ENCODE peak calls at places on chromosomes 13 and 19, in six cellular contexts. One of them, this sample, is unnamed.

GRCh38 chr19:55266840-55267239 is 8.0 kb upstream of the PPP6R1 start:
- DNase-seq in stromal cell of bone marrow: no peak
- DNase-seq in hepatic stellate cell: no peak
- DNase-seq in SK-MEL-5: no peak
- DNase-seq in aorta: no peak
- DNase-seq in HS-5: no peak
- DNase-seq in this sample: no peak

GRCh38 chr19:32164384-32164992 is 180.9 kb upstream of the ZNF507 start:
- DNase-seq in stromal cell of bone marrow: no peak
- DNase-seq in hepatic stellate cell: no peak
- DNase-seq in SK-MEL-5: no peak
- DNase-seq in aorta: no peak
- DNase-seq in HS-5: no peak
- DNase-seq in this sample: no peak

GRCh38 chr19:55653651-55654322 is 1.0 kb upstream of the U2AF2 start:
- DNase-seq in stromal cell of bone marrow: peak; percentile 95
- DNase-seq in hepatic stellate cell: peak; percentile 99
- DNase-seq in SK-MEL-5: peak; percentile 97
- DNase-seq in aorta: peak; percentile 99
- DNase-seq in HS-5: peak; percentile 96
- DNase-seq in this sample: peak; percentile 96

GRCh38 chr19:48390188-48391099 is 907 bp downstream of the KDELR1 start:
- DNase-seq in stromal cell of bone marrow: peak; percentile 45
- DNase-seq in hepatic stellate cell: peak; percentile 78
- DNase-seq in SK-MEL-5: peak; percentile 57
- DNase-seq in aorta: peak; percentile 78
- DNase-seq in HS-5: no peak
- DNase-seq in this sample: no peak

GRCh38 chr19:55619264-55619663 is 5.1 kb downstream of the ZNF784 start:
- DNase-seq in stromal cell of bone marrow: no peak
- DNase-seq in hepatic stellate cell: no peak
- DNase-seq in SK-MEL-5: no peak
- DNase-seq in aorta: no peak
- DNase-seq in HS-5: no peak
- DNase-seq in this sample: no peak

GRCh38 chr19:794989-795658 is 2.1 kb upstream of the PTBP1 start:
- DNase-seq in stromal cell of bone marrow: no peak
- DNase-seq in hepatic stellate cell: no peak
- DNase-seq in SK-MEL-5: no peak
- DNase-seq in aorta: peak; percentile 69
- DNase-seq in HS-5: no peak
- DNase-seq in this sample: no peak

GRCh38 chr19:39641773-39642172 is 13.9 kb upstream of the LGALS16 start:
- DNase-seq in stromal cell of bone marrow: no peak
- DNase-seq in hepatic stellate cell: no peak
- DNase-seq in SK-MEL-5: no peak
- DNase-seq in aorta: no peak
- DNase-seq in HS-5: no peak
- DNase-seq in this sample: no peak

GRCh38 chr13:99113351-99113750 is 87.3 kb upstream of the UBAC2 start:
- DNase-seq in stromal cell of bone marrow: no peak
- DNase-seq in hepatic stellate cell: no peak
- DNase-seq in SK-MEL-5: no peak
- DNase-seq in aorta: no peak
- DNase-seq in HS-5: no peak
- DNase-seq in this sample: no peak

GRCh38 chr19:18776736-18777135 is 14.4 kb downstream of the COMP start:
- DNase-seq in stromal cell of bone marrow: no peak
- DNase-seq in hepatic stellate cell: peak; percentile 79
- DNase-seq in SK-MEL-5: no peak
- DNase-seq in aorta: no peak
- DNase-seq in HS-5: peak; percentile 5
- DNase-seq in this sample: peak; percentile 44

GRCh38 chr13:94249512-94249911 is 230.0 kb downstream of the DCT start:
- DNase-seq in stromal cell of bone marrow: peak; percentile 63
- DNase-seq in hepatic stellate cell: peak; percentile 26
- DNase-seq in SK-MEL-5: no peak
- DNase-seq in aorta: no peak
- DNase-seq in HS-5: no peak
- DNase-seq in this sample: peak; percentile 21

GRCh38 chr19:4108767-4109625 is 14.9 kb downstream of the MAP2K2 start:
- DNase-seq in stromal cell of bone marrow: no peak
- DNase-seq in hepatic stellate cell: no peak
- DNase-seq in SK-MEL-5: no peak
- DNase-seq in aorta: peak; percentile 66
- DNase-seq in HS-5: no peak
- DNase-seq in this sample: no peak

GRCh38 chr13:57611956-57612355 is 19.6 kb upstream of the PCDH17 start:
- DNase-seq in stromal cell of bone marrow: no peak
- DNase-seq in hepatic stellate cell: no peak
- DNase-seq in SK-MEL-5: no peak
- DNase-seq in aorta: no peak
- DNase-seq in HS-5: no peak
- DNase-seq in this sample: no peak

GRCh38 chr13:25249001-25249543 is 38.2 kb downstream of the MTMR6 start:
- DNase-seq in stromal cell of bone marrow: peak; percentile 30
- DNase-seq in hepatic stellate cell: no peak
- DNase-seq in SK-MEL-5: peak; percentile 89
- DNase-seq in aorta: no peak
- DNase-seq in HS-5: no peak
- DNase-seq in this sample: no peak

GRCh38 chr19:10270616-10271394 is at the start of gene ICAM1:
- DNase-seq in stromal cell of bone marrow: peak; percentile 39
- DNase-seq in hepatic stellate cell: peak; percentile 55
- DNase-seq in SK-MEL-5: peak; percentile 82
- DNase-seq in aorta: peak; percentile 94
- DNase-seq in HS-5: peak; percentile 67
- DNase-seq in this sample: peak; percentile 71

GRCh38 chr13:34151885-34152284 is 333.9 kb downstream of the RFC3 start:
- DNase-seq in stromal cell of bone marrow: no peak
- DNase-seq in hepatic stellate cell: no peak
- DNase-seq in SK-MEL-5: no peak
- DNase-seq in aorta: no peak
- DNase-seq in HS-5: no peak
- DNase-seq in this sample: no peak

GRCh38 chr19:31461814-31462539 is 112.7 kb upstream of the TSHZ3 start:
- DNase-seq in stromal cell of bone marrow: no peak
- DNase-seq in hepatic stellate cell: no peak
- DNase-seq in SK-MEL-5: peak; percentile 47
- DNase-seq in aorta: no peak
- DNase-seq in HS-5: no peak
- DNase-seq in this sample: no peak

GRCh38 chr19:13981467-13981866 is 24.7 kb downstream of the RFX1 start:
- DNase-seq in stromal cell of bone marrow: no peak
- DNase-seq in hepatic stellate cell: no peak
- DNase-seq in SK-MEL-5: no peak
- DNase-seq in aorta: no peak
- DNase-seq in HS-5: no peak
- DNase-seq in this sample: no peak

GRCh38 chr19:51246153-51246552 is 4.7 kb upstream of the SIGLECL1 start:
- DNase-seq in stromal cell of bone marrow: no peak
- DNase-seq in hepatic stellate cell: no peak
- DNase-seq in SK-MEL-5: peak; percentile 22
- DNase-seq in aorta: no peak
- DNase-seq in HS-5: no peak
- DNase-seq in this sample: no peak

GRCh38 chr13:106573855-106574254 is 5.9 kb upstream of the ARGLU1 start:
- DNase-seq in stromal cell of bone marrow: no peak
- DNase-seq in hepatic stellate cell: no peak
- DNase-seq in SK-MEL-5: no peak
- DNase-seq in aorta: peak; percentile 73
- DNase-seq in HS-5: no peak
- DNase-seq in this sample: no peak

GRCh38 chr13:111414341-111414740 is 93.9 kb downstream of the TEX29 start:
- DNase-seq in stromal cell of bone marrow: no peak
- DNase-seq in hepatic stellate cell: no peak
- DNase-seq in SK-MEL-5: no peak
- DNase-seq in aorta: no peak
- DNase-seq in HS-5: no peak
- DNase-seq in this sample: no peak

GRCh38 chr19:29771708-29772415 is 39.9 kb upstream of the CCNE1 start:
- DNase-seq in stromal cell of bone marrow: peak; percentile 18
- DNase-seq in hepatic stellate cell: peak; percentile 83
- DNase-seq in SK-MEL-5: peak; percentile 74
- DNase-seq in aorta: no peak
- DNase-seq in HS-5: peak; percentile 0
- DNase-seq in this sample: peak; percentile 62

GRCh38 chr13:41709511-41709910 is 251.4 kb downstream of the VWA8 start:
- DNase-seq in stromal cell of bone marrow: no peak
- DNase-seq in hepatic stellate cell: no peak
- DNase-seq in SK-MEL-5: no peak
- DNase-seq in aorta: no peak
- DNase-seq in HS-5: no peak
- DNase-seq in this sample: no peak

This sample was measured in HTR-8/SVneo.